ENCODE peak calls at places on chromosomes 1 and 21, in ten cellular contexts. Y is stomach, G is transverse colon, W is A549, O is SK-N-SH, A is sigmoid colon, S is tibial nerve, B is K562, H is GM12878, N is suprapubic skin. L is an unnamed sample.

GRCh38 chr21:39348355-39349210 is at the start of gene HMGN1:
- DNase-seq in Y (peak), G (peak), W (peak), O (peak), A (peak), S (peak), B (peak), H (peak), N (peak), L (peak)

GRCh38 chr1:220113136-220113695 is 19.3 kb downstream of the IARS2 start:
- DNase-seq in Y (no peak), G (no peak), W (no peak), O (peak), A (no peak), S (no peak), B (peak), H (no peak), N (no peak), L (no peak)

GRCh38 chr21:44566403-44566802 is 7.1 kb upstream of the KRTAP10-4 start:
- DNase-seq in Y (no peak), G (no peak), W (no peak), O (no peak), A (no peak), S (no peak), B (no peak), H (no peak), N (no peak), L (no peak)

GRCh38 chr1:89198081-89198480 is 661 bp downstream of the GBP4 start:
- DNase-seq in Y (no peak), G (no peak), W (no peak), O (no peak), A (no peak), S (no peak), B (no peak), H (no peak), N (no peak), L (no peak)

GRCh38 chr1:169160845-169161511 is 54.5 kb downstream of the ATP1B1 start:
- DNase-seq in Y (no peak), G (no peak), W (no peak), O (no peak), A (peak), S (no peak), B (no peak), H (no peak), N (no peak), L (peak)

GRCh38 chr1:6440198-6441126 is 15.9 kb downstream of the ESPN start:
- DNase-seq in Y (peak), G (peak), W (no peak), O (peak), A (no peak), S (no peak), B (peak), H (no peak), N (no peak), L (no peak)

GRCh38 chr1:223189903-223190724 is 47.1 kb upstream of the TLR5 start:
- DNase-seq in Y (no peak), G (no peak), W (peak), O (no peak), A (no peak), S (no peak), B (no peak), H (peak), N (no peak), L (no peak)

GRCh38 chr1:113198806-113199205 is 125.8 kb downstream of the LRIG2 start:
- DNase-seq in Y (no peak), G (no peak), W (no peak), O (no peak), A (no peak), S (no peak), B (peak), H (no peak), N (no peak), L (no peak)

GRCh38 chr1:185232874-185233273 is 75.9 kb downstream of the SWT1 start:
- DNase-seq in Y (no peak), G (no peak), W (no peak), O (no peak), A (no peak), S (no peak), B (no peak), H (no peak), N (no peak), L (no peak)

GRCh38 chr21:33848252-33848953 is 67.2 kb downstream of the ATP5PO start:
- DNase-seq in Y (no peak), G (peak), W (no peak), O (no peak), A (no peak), S (no peak), B (no peak), H (no peak), N (no peak), L (no peak)

GRCh38 chr1:175536921-175537320 is 206.5 kb downstream of the TNR start:
- DNase-seq in Y (no peak), G (no peak), W (no peak), O (no peak), A (no peak), S (no peak), B (no peak), H (no peak), N (no peak), L (no peak)

GRCh38 chr1:175538442-175538841 is 205.0 kb downstream of the TNR start:
- DNase-seq in Y (no peak), G (no peak), W (no peak), O (no peak), A (no peak), S (no peak), B (no peak), H (no peak), N (no peak), L (no peak)

GRCh38 chr1:175536369-175536768 is 207.0 kb downstream of the TNR start:
- DNase-seq in Y (no peak), G (no peak), W (no peak), O (no peak), A (no peak), S (no peak), B (no peak), H (no peak), N (no peak), L (no peak)

GRCh38 chr1:175539986-175540385 is 203.4 kb downstream of the TNR start:
- DNase-seq in Y (no peak), G (no peak), W (no peak), O (no peak), A (no peak), S (no peak), B (no peak), H (no peak), N (no peak), L (no peak)

GRCh38 chr1:175537571-175537970 is 205.8 kb downstream of the TNR start:
- DNase-seq in Y (no peak), G (no peak), W (no peak), O (no peak), A (no peak), S (no peak), B (no peak), H (no peak), N (no peak), L (no peak)
- TF ChIP-seq EP300 in Y (no peak), G (no peak), W (no peak), O (no peak), A (no peak), S (no peak), B (no peak), H (no peak), N (no peak), L (no peak)

GRCh38 chr1:14817223-14818170 is 219.0 kb downstream of the KAZN start:
- DNase-seq in Y (no peak), G (no peak), W (no peak), O (no peak), A (no peak), S (no peak), B (no peak), H (no peak), N (no peak), L (no peak)

GRCh38 chr1:14812189-14812588 is 213.7 kb downstream of the KAZN start:
- DNase-seq in Y (no peak), G (no peak), W (no peak), O (no peak), A (no peak), S (no peak), B (no peak), H (no peak), N (no peak), L (no peak)

GRCh38 chr1:14811573-14811972 is 213.1 kb downstream of the KAZN start:
- DNase-seq in Y (no peak), G (no peak), W (no peak), O (no peak), A (no peak), S (no peak), B (no peak), H (no peak), N (no peak), L (no peak)

GRCh38 chr1:14810631-14811325 is 212.3 kb downstream of the KAZN start:
- DNase-seq in Y (no peak), G (no peak), W (no peak), O (no peak), A (no peak), S (no peak), B (no peak), H (no peak), N (no peak), L (no peak)

DNA sequence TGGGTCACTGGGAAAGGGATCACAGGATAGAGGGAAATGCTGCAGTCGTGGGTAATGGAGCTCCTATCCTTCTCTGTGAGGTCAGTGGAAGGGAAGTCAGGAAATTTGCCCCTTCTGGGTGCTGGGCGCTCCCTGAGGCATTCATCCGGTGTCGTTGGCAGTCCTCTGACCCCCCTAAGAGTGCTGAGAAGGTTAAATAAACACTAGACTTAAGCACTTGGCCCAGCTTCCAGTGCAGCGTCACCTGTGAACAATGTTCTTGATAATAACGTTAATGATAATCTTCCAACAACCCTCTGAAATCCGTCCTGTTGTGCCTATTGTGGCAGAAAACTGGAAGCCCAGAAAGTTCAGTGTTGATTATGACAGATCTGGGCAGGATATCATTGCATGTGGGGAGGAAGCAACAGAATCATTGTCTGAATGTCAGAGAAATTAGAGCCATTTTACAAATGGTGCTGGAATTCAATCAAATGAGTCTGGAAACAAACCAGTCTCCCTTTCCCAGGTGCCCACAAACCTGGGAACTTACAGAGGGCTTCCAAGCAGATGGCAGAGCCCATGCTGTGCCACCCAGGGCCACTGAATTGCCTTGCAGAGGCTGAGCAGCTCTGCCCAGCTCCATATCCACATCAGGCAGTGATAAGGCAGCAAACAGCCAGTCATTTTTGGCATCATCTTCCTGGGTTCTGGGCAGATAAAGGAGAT is 216.8 kb downstream of the KAZN start:
- DNase-seq in Y (peak), G (no peak), W (no peak), O (no peak), A (no peak), S (no peak), B (no peak), H (no peak), N (no peak), L (no peak)
- TF ChIP-seq EP300 in Y (no peak), G (no peak), W (no peak), O (no peak), A (no peak), S (no peak), B (no peak), H (no peak), N (no peak), L (no peak)

GRCh38 chr1:117664314-117664713 is 58.5 kb downstream of the TENT5C start:
- DNase-seq in Y (no peak), G (no peak), W (no peak), O (no peak), A (no peak), S (no peak), B (peak), H (peak), N (no peak), L (no peak)
- TF ChIP-seq EP300 in Y (no peak), G (no peak), W (no peak), O (no peak), A (no peak), S (no peak), B (peak), H (peak), N (no peak), L (no peak)

DNA sequence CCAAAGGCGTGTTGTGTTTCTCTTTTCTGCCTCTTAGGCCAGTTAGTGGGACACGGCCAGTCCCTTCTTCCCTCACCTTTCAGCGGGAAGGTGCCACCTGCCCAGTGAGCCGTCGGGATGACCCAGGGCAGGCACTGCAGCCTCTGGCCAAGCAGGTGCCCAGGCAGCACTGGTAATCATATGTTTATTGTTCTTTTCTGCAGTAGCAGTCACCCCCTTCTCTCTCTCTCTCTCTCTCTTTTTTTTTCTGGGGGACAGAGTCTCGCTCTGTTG is 38.2 kb downstream of the CRYAA start:
- DNase-seq in Y (no peak), G (no peak), W (no peak), O (no peak), A (no peak), S (no peak), B (no peak), H (no peak), N (no peak), L (no peak)
- TF ChIP-seq EP300 in Y (no peak), G (no peak), W (no peak), O (no peak), A (no peak), S (no peak), B (no peak), H (no peak), N (no peak), L (no peak)

GRCh38 chr21:15872236-15872635 is 142.5 kb downstream of the USP25 start:
- DNase-seq in Y (no peak), G (no peak), W (no peak), O (no peak), A (no peak), S (no peak), B (no peak), H (no peak), N (no peak), L (no peak)
- TF ChIP-seq EP300 in Y (no peak), G (no peak), W (no peak), O (no peak), A (no peak), S (no peak), B (no peak), H (no peak), N (no peak), L (no peak)

GRCh38 chr1:42214447-42214871 is 49.9 kb upstream of the GUCA2A start:
- DNase-seq in Y (peak), G (peak), W (no peak), O (no peak), A (no peak), S (peak), B (no peak), H (no peak), N (no peak), L (no peak)
- TF ChIP-seq EP300 in Y (no peak), G (no peak), W (no peak), O (no peak), A (no peak), S (no peak), B (no peak), H (no peak), N (no peak), L (no peak)